ENCODE peak calls at places on chromosomes 1 and 21, in nine cellular contexts. K, J, L, F, Y, Z, U, O and S are unnamed samples.

GRCh38 chr1:75616436-75617433 is 5.8 kb upstream of the SLC44A5 start:
- DNase-seq in K (no peak), J (no peak), L (no peak), F (no peak), Y (no peak), Z (no peak), U (peak; percentile 18), O (no peak), S (no peak)

GRCh38 chr21:25421327-25422028 is 185.8 kb downstream of the MRPL39 start:
- DNase-seq in K (peak; percentile 27), J (no peak), L (peak; percentile 8), F (peak; percentile 18), Y (no peak), Z (peak; percentile 37), U (peak; percentile 75), O (no peak), S (no peak)

GRCh38 chr1:81414417-81415087 is 386.2 kb upstream of the ADGRL2 start:
- DNase-seq in K (no peak), J (peak; percentile 52), L (no peak), F (no peak), Y (peak; percentile 34), Z (no peak), U (peak; percentile 8), O (no peak), S (no peak)

GRCh38 chr1:54229281-54229891 is 29.4 kb downstream of the MRPL37 start:
- DNase-seq in K (no peak), J (no peak), L (no peak), F (no peak), Y (no peak), Z (no peak), U (peak; percentile 68), O (no peak), S (no peak)

GRCh38 chr1:240831191-240831631 is 219.3 kb upstream of the GREM2 start:
- DNase-seq in K (no peak), J (no peak), L (peak; percentile 55), F (no peak), Y (no peak), Z (no peak), U (peak; percentile 89), O (peak; percentile 76), S (no peak)

GRCh38 chr21:44926364-44927101 is 5.8 kb upstream of the ITGB2 start:
- DNase-seq in K (peak; percentile 61), J (no peak), L (no peak), F (no peak), Y (no peak), Z (no peak), U (peak; percentile 39), O (no peak), S (no peak)

GRCh38 chr21:27804515-27804914 is 837.6 kb upstream of the ADAMTS5 start:
- DNase-seq in K (no peak), J (no peak), L (no peak), F (no peak), Y (no peak), Z (no peak), U (no peak), O (no peak), S (no peak)

GRCh38 chr1:107551491-107551890 is 410.7 kb downstream of the NTNG1 start:
- DNase-seq in K (no peak), J (no peak), L (no peak), F (no peak), Y (no peak), Z (no peak), U (no peak), O (no peak), S (no peak)

GRCh38 chr1:206544562-206545257 is 37.4 kb downstream of the RASSF5 start:
- DNase-seq in K (peak; percentile 74), J (peak; percentile 56), L (no peak), F (peak; percentile 75), Y (peak; percentile 65), Z (no peak), U (peak; percentile 58), O (no peak), S (no peak)

GRCh38 chr21:28308516-28308915 is 684.2 kb downstream of the LTN1 start:
- DNase-seq in K (no peak), J (no peak), L (no peak), F (no peak), Y (no peak), Z (no peak), U (peak; percentile 67), O (no peak), S (no peak)

GRCh38 chr1:23916209-23917131 is 3.3 kb upstream of the CNR2 start:
- DNase-seq in K (peak; percentile 34), J (peak; percentile 72), L (no peak), F (peak; percentile 11), Y (peak; percentile 65), Z (no peak), U (peak; percentile 81), O (no peak), S (peak; percentile 26)